ENCODE peak calls at places on chromosomes 3 and 15, in ten cellular contexts. P is effector CD4-positive, alpha-beta T cell; Y is stimulated activated CD4-positive, alpha-beta T cell treated with anti-CD3 and anti-CD28 coated beads, Interleukin-1b, Interleukin-23, amount 100 ng/mL, for 24 hours; R is bronchial epithelial cell; Q is CD14-positive monocyte; E is AG08396; S is trophoblast cell; A is ureter; F is SHP77 treated with DMSO at 0.1 percent for 48 hours; Z is nephron progenitor cell. W is an unnamed sample.

GRCh38 chr3:169348981-169349942 is 314.2 kb downstream of the MECOM start:
- DNase-seq in R (peak), S (peak), Z (no peak), E (peak), P (no peak), Q (no peak), A (no peak), F (no peak), Y (no peak), W (no peak)

GRCh38 chr15:55383687-55384086 is 24.5 kb downstream of the CCPG1 start:
- DNase-seq in Z (no peak), S (no peak), A (no peak), R (no peak), Q (no peak), E (no peak), P (no peak), Y (no peak), F (no peak), W (no peak)

GRCh38 chr3:4995500-4996053 is 16.3 kb downstream of the BHLHE40 start:
- DNase-seq in S (peak), F (no peak), Z (no peak), P (no peak), Q (no peak), E (no peak), A (peak), R (peak), Y (no peak), W (peak)

GRCh38 chr15:73697033-73697467 is 12.9 kb downstream of the CD276 start:
- DNase-seq in R (peak), S (peak), E (peak), F (peak), Y (peak), P (peak), Q (peak), Z (peak), A (peak), W (peak)

GRCh38 chr3:135896613-135897012 is 68.9 kb upstream of the PPP2R3A start:
- DNase-seq in Z (no peak), Y (no peak), P (no peak), A (no peak), R (no peak), F (no peak), Q (no peak), S (peak), E (peak), W (no peak)

GRCh38 chr3:127671523-127672428 is 976 bp upstream of the ABTB1 start:
- DNase-seq in S (no peak), A (peak), Q (no peak), E (peak), F (no peak), Y (no peak), P (peak), Z (no peak), R (no peak), W (no peak)

GRCh38 chr3:194450341-194450740 is 36.5 kb downstream of the ATP13A3 start:
- DNase-seq in Z (no peak), F (no peak), Q (no peak), S (no peak), Y (no peak), P (no peak), R (peak), A (no peak), E (no peak), W (no peak)

GRCh38 chr3:131778526-131778925 is 256.3 kb downstream of the CPNE4 start:
- DNase-seq in E (no peak), Y (no peak), R (peak), A (no peak), Q (no peak), F (no peak), P (no peak), S (peak), Z (no peak), W (no peak)

GRCh38 chr3:14452676-14453367 is 50.4 kb downstream of the SLC6A6 start:
- DNase-seq in A (peak), E (peak), F (peak), R (peak), Q (no peak), P (no peak), S (no peak), Y (no peak), Z (no peak), W (peak)

GRCh38 chr15:69172854-69173253 is 12.4 kb downstream of the GLCE start:
- DNase-seq in P (no peak), Q (no peak), Y (no peak), Z (no peak), R (peak), S (no peak), A (no peak), F (no peak), E (no peak), W (no peak)

GRCh38 chr3:54663558-54664114 is 264.2 kb downstream of the LRTM1 start:
- DNase-seq in P (no peak), F (no peak), A (no peak), Y (no peak), S (no peak), E (no peak), R (no peak), Z (no peak), Q (no peak), W (no peak)

GRCh38 chr3:127748754-127749327 is 73.5 kb downstream of the MGLL start:
- DNase-seq in P (no peak), E (peak), Y (no peak), S (no peak), R (no peak), A (no peak), Q (no peak), F (no peak), Z (no peak), W (no peak)

GRCh38 chr3:89957461-89957860 is 850.0 kb downstream of the EPHA3 start:
- DNase-seq in S (no peak), Q (no peak), Z (no peak), A (no peak), Y (no peak), F (no peak), R (no peak), E (no peak), P (no peak), W (no peak)

GRCh38 chr15:41821831-41822230 is 6.1 kb upstream of the JMJD7 start:
- DNase-seq in F (no peak), Y (no peak), P (no peak), Z (no peak), S (no peak), A (no peak), E (no peak), Q (no peak), R (no peak), W (no peak)

GRCh38 chr3:18758047-18758704 is 333.0 kb upstream of the SATB1 start:
- DNase-seq in Q (no peak), P (peak), A (peak), Y (no peak), Z (peak), R (peak), F (peak), S (peak), E (peak), W (no peak)

GRCh38 chr3:109806929-109807328 is 469.6 kb upstream of the DPPA4 start:
- DNase-seq in Z (no peak), S (peak), Y (peak), P (peak), A (no peak), Q (no peak), R (peak), E (peak), F (no peak), W (no peak)

GRCh38 chr15:62426387-62426956 is 261.4 kb upstream of the C2CD4B start:
- DNase-seq in Y (no peak), Z (no peak), E (peak), Q (no peak), R (no peak), S (no peak), F (no peak), P (no peak), A (no peak), W (no peak)

GRCh38 chr15:69958494-69959134 is 139.1 kb downstream of the TLE3 start:
- DNase-seq in E (no peak), Y (no peak), P (no peak), A (peak), Q (no peak), R (no peak), S (no peak), Z (no peak), F (no peak), W (no peak)

GRCh38 chr3:11143476-11143875 is 10.8 kb upstream of the HRH1 start:
- DNase-seq in R (no peak), E (no peak), Q (no peak), S (no peak), P (no peak), F (no peak), A (no peak), Y (no peak), Z (no peak), W (no peak)

GRCh38 chr3:4466783-4467521 is at the start of gene SUMF1:
- DNase-seq in R (peak), Z (peak), P (peak), A (peak), S (peak), F (peak), E (peak), Y (peak), Q (peak), W (peak)

GRCh38 chr15:38530113-38530512 is 34.5 kb downstream of the RASGRP1 start:
- DNase-seq in Y (no peak), Q (no peak), S (no peak), E (no peak), R (no peak), F (no peak), A (no peak), Z (no peak), P (no peak), W (no peak)

GRCh38 chr3:18111702-18112311 is 313.3 kb downstream of the SATB1 start:
- DNase-seq in Z (peak), Y (no peak), Q (no peak), P (no peak), R (no peak), A (no peak), E (no peak), S (no peak), F (no peak), W (no peak)

GRCh38 chr3:152399374-152399773 is 130.6 kb downstream of the MBNL1 start:
- DNase-seq in Y (no peak), F (no peak), R (peak), P (no peak), S (peak), E (no peak), Q (no peak), Z (no peak), A (no peak), W (no peak)

GRCh38 chr15:85116494-85116893 is 134.8 kb downstream of the PDE8A start:
- DNase-seq in E (no peak), S (no peak), Q (no peak), F (no peak), A (no peak), R (no peak), P (no peak), Y (no peak), Z (no peak), W (no peak)

GRCh38 chr3:177930771-177931170 is 605.5 kb upstream of the KCNMB2 start:
- DNase-seq in R (peak), Y (no peak), S (peak), A (no peak), P (no peak), Q (no peak), F (no peak), E (no peak), Z (no peak), W (no peak)

GRCh38 chr3:105304487-105304886 is 62.2 kb upstream of the ALCAM start:
- DNase-seq in Z (no peak), F (no peak), S (no peak), E (peak), R (no peak), Y (no peak), P (no peak), A (no peak), Q (no peak), W (no peak)

GRCh38 chr3:99747915-99748314 is 69.7 kb upstream of the CMSS1 start:
- DNase-seq in F (peak), Y (no peak), A (no peak), P (no peak), R (peak), E (peak), S (peak), Z (no peak), Q (no peak), W (no peak)

GRCh38 chr3:380801-381200 is 184.2 kb downstream of the CHL1 start:
- DNase-seq in P (no peak), F (no peak), Z (no peak), Y (no peak), R (peak), Q (no peak), A (no peak), E (no peak), S (no peak), W (no peak)

GRCh38 chr15:98647026-98647773 is 1.1 kb upstream of the IGF1R start:
- DNase-seq in S (peak), Q (no peak), Y (peak), E (peak), F (peak), P (peak), R (peak), Z (peak), A (peak), W (no peak)

GRCh38 chr3:172675371-172676193 is 35.3 kb downstream of the NCEH1 start:
- DNase-seq in Y (no peak), Z (peak), S (peak), A (no peak), F (no peak), R (peak), P (peak), E (no peak), Q (no peak), W (no peak)

GRCh38 chr3:128701342-128702212 is 24.4 kb upstream of the RAB7A start:
- DNase-seq in R (no peak), S (peak), P (no peak), E (peak), Z (no peak), Y (no peak), Q (no peak), F (no peak), A (no peak), W (no peak)

GRCh38 chr15:49530106-49530505 is 90.5 kb downstream of the FAM227B start:
- DNase-seq in P (no peak), R (peak), A (no peak), Z (no peak), E (no peak), F (no peak), Y (no peak), Q (no peak), S (no peak), W (no peak)

GRCh38 chr15:75721923-75722870 is 9.5 kb upstream of the CSPG4 start:
- DNase-seq in A (no peak), S (no peak), P (no peak), Z (no peak), F (no peak), R (no peak), E (no peak), Y (no peak), Q (peak), W (no peak)

GRCh38 chr15:44593042-44593736 is 56.2 kb downstream of the EIF3J start:
- DNase-seq in S (peak), R (peak), A (no peak), Q (no peak), E (no peak), Z (no peak), F (no peak), P (peak), Y (no peak), W (no peak)

GRCh38 chr3:45799586-45799985 is 3.2 kb upstream of the SLC6A20 start:
- DNase-seq in F (no peak), Z (no peak), S (no peak), A (no peak), P (no peak), Y (no peak), E (no peak), R (no peak), Q (no peak), W (peak)

W was measured in right atrium auricular region.